ENCODE peak calls at places on chromosomes 3 and 15, in seven cellular contexts. G is IMR-90, U is K562, A is HepG2, L is HCT116, D is H1, C is GM12878. E is an unnamed sample.

GRCh38 chr3:16521580-16521941 is 8.1 kb upstream of the RFTN1 start:
- DNase-seq in G (no peak), U (no peak), A (no peak), L (no peak), D (no peak), C (no peak), E (no peak)

GRCh38 chr3:116306720-116307119 is 138.6 kb downstream of the LSAMP start:
- DNase-seq in G (no peak), U (no peak), A (no peak), L (no peak), D (no peak), C (no peak), E (no peak)

GRCh38 chr3:136802481-136802996 is 16.4 kb upstream of the SLC35G2 start:
- DNase-seq in G (peak; percentile 16), U (no peak), A (no peak), L (peak; percentile 58), D (no peak), C (no peak), E (peak; percentile 60)

GRCh38 chr3:168863561-168863960 is 767.8 kb upstream of the GOLIM4 start:
- DNase-seq in G (peak; percentile 11), U (no peak), A (no peak), L (no peak), D (no peak), C (no peak), E (no peak)

GRCh38 chr3:113266738-113267137 is 55.4 kb downstream of the BOC start:
- DNase-seq in G (no peak), U (no peak), A (no peak), L (no peak), D (no peak), C (no peak), E (no peak)

GRCh38 chr3:67737911-67738865 is 83.8 kb upstream of the SUCLG2 start:
- DNase-seq in G (no peak), U (no peak), A (no peak), L (no peak), D (no peak), C (no peak), E (no peak)

GRCh38 chr3:11690863-11691833 is 47.4 kb upstream of the VGLL4 start:
- DNase-seq in G (peak; percentile 50), U (no peak), A (peak; percentile 4), L (no peak), D (no peak), C (no peak), E (peak; percentile 21)

GRCh38 chr15:52340093-52340492 is 44.5 kb upstream of the MYO5C start:
- DNase-seq in G (no peak), U (no peak), A (no peak), L (no peak), D (no peak), C (no peak), E (no peak)

GRCh38 chr3:40299721-40300335 is 9.7 kb upstream of the EIF1B start:
- DNase-seq in G (peak; percentile 83), U (peak; percentile 88), A (no peak), L (no peak), D (no peak), C (no peak), E (peak; percentile 58)

GRCh38 chr15:89629829-89630228 is 25.4 kb downstream of the KIF7 start:
- DNase-seq in G (no peak), U (no peak), A (no peak), L (no peak), D (no peak), C (no peak), E (no peak)

GRCh38 chr3:155780291-155780690 is 25.8 kb downstream of the C3orf33 start:
- DNase-seq in G (no peak), U (no peak), A (no peak), L (no peak), D (no peak), C (no peak), E (no peak)

GRCh38 chr3:188151438-188151837 is 2.5 kb upstream of the LPP start:
- DNase-seq in G (peak; percentile 77), U (no peak), A (no peak), L (no peak), D (no peak), C (no peak), E (no peak)

GRCh38 chr3:188152660-188153497 is 1.1 kb upstream of the LPP start:
- DNase-seq in G (peak; percentile 73), U (no peak), A (no peak), L (no peak), D (peak; percentile 61), C (no peak), E (no peak)

GRCh38 chr3:188154758-188155574 is 1.0 kb downstream of the LPP start:
- DNase-seq in G (peak; percentile 43), U (no peak), A (no peak), L (no peak), D (no peak), C (no peak), E (no peak)

GRCh38 chr3:188153949-188154757 is at the start of gene LPP:
- DNase-seq in G (peak; percentile 77), U (no peak), A (peak; percentile 47), L (no peak), D (peak; percentile 84), C (no peak), E (peak; percentile 45)

DNA sequence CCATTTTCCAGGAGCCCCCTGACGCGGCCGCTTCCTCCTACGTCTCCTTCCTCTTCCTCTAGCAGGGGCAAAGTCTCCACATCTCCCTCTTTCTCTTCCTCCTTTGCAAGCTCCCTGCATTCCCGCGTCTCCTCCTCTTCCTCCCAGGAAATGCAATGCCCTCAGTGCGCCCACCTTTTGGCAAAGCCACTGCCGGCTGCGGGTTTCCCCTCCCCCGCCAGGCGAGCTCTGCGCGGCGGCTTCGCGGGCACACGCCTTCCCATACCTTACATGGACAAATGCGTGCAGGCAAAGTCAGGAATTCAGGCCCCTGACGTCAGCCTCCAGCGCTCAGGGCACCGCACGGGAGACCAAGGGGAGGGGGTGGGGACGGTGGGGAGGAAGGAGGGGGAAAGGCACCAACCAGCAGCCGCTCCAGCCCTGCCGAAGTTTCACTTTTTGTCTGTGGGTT is 434 bp upstream of the LPP start:
- DNase-seq in G (peak; percentile 97), U (no peak), A (peak; percentile 88), L (peak; percentile 75), D (peak; percentile 83), C (no peak), E (peak; percentile 92)
- TF ChIP-seq POLR2A in G (peak; percentile 84), U (no peak), A (no peak), L (no peak), D (peak; percentile 75), C (no peak), E (no peak)

GRCh38 chr15:84988909-84989644 is 7.4 kb downstream of the PDE8A start:
- DNase-seq in G (no peak), U (no peak), A (no peak), L (no peak), D (peak; percentile 23), C (no peak), E (no peak)

GRCh38 chr15:84992157-84992940 is 10.7 kb downstream of the PDE8A start:
- DNase-seq in G (peak; percentile 87), U (peak; percentile 53), A (peak; percentile 49), L (peak; percentile 93), D (peak; percentile 26), C (no peak), E (peak; percentile 61)

GRCh38 chr15:84996055-84996454 is 14.4 kb downstream of the PDE8A start:
- DNase-seq in G (no peak), U (no peak), A (no peak), L (no peak), D (no peak), C (no peak), E (no peak)

GRCh38 chr15:84987949-84988624 is 6.4 kb downstream of the PDE8A start:
- DNase-seq in G (no peak), U (no peak), A (no peak), L (no peak), D (peak; percentile 38), C (no peak), E (no peak)

DNA sequence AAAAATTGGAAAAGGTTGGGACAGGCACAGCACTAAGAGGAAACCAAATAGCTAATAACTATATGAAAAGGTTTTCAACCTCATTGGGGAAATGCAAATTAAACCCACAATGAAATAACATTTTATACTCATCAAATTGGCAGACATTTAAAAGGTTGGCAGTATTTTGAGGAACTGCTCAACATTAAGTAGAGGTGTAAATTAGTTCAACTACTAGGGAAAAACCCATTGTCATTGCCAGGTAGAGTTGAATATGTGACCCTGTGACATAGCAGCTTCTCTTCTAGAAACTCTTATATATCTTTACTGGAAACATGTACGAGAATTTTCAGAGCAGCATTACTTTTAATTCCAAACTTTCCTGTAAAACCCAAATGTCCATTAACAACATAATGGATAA is 9.7 kb downstream of the PDE8A start:
- DNase-seq in G (no peak), U (no peak), A (no peak), L (no peak), D (no peak), C (no peak), E (no peak)
- H3K4me1 ChIP-seq in G (peaks cover 5% of the 10 kb centered on the region), U (no peaks in the 10 kb centered on the region), A (peaks cover 35% of the 10 kb centered on the region), L (peaks cover 25% of the 10 kb centered on the region), D (no peaks in the 10 kb centered on the region), C (peaks cover 48% of the 10 kb centered on the region), E (peaks cover 3% of the 10 kb centered on the region)

DNA sequence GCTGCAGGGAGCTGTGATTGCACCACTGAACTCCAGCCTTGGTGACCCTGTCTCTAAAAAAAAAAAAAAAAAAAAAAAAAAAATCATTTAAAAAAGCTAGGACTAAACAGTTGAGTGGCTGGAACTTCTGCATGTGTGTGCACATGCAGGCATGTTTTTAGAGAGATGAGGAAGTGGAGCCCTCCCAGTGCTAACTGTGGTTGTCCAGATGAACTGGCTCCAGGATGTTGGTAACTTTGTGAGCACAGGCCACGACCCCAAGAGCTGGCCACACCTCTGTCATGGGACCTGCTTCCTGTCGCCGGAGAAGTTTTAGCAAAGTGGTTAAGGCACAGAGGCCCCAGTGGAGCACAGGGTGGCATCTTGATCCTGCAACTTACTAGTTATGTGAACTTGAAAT is 27.0 kb downstream of the CHCHD6 start:
- DNase-seq in G (no peak), U (peak; percentile 10), A (no peak), L (no peak), D (no peak), C (no peak), E (no peak)
- H2AFZ ChIP-seq in G (no peak overlapping the region), U (no peak overlapping the region), A (no peak overlapping the region), L (no peak overlapping the region), D (no peak overlapping the region), C (no peak overlapping the region), E (no peak overlapping the region)

GRCh38 chr3:119783883-119784282 is 2.0 kb downstream of the NR1I2 start:
- DNase-seq in G (no peak), U (no peak), A (no peak), L (no peak), D (no peak), C (no peak), E (no peak)
- TF ChIP-seq POLR2A in G (no peak), U (no peak), A (no peak), L (no peak), D (no peak), C (no peak), E (no peak)